ENCODE peak calls at places on chromosomes 13 and 19, in eight cellular contexts. One of them, this sample, is unnamed.
A peak's percentile ranks its signal among the peaks of the same experiment; 100 is the strongest.

GRCh38 chr13:90416938-90417337 is 930.5 kb upstream of the MIR17HG start:
- DNase-seq in left ventricle myocardium inferior: no peak
- DNase-seq in fibroblast of mammary gland: no peak
- DNase-seq in HL-60: no peak
- DNase-seq in AG09309: no peak
- DNase-seq in CD8-positive, alpha-beta memory T cell: no peak
- DNase-seq in fibroblast of lung: peak; percentile 51
- DNase-seq in lower lobe of right lung: no peak
- DNase-seq in this sample: no peak

GRCh38 chr19:56837004-56837403 is 3.5 kb downstream of the PEG3 start:
- DNase-seq in CD8-positive, alpha-beta memory T cell: no peak
- DNase-seq in fibroblast of mammary gland: no peak
- DNase-seq in HL-60: peak; percentile 6
- DNase-seq in AG09309: no peak
- DNase-seq in lower lobe of right lung: no peak
- DNase-seq in fibroblast of lung: no peak
- DNase-seq in left ventricle myocardium inferior: no peak
- DNase-seq in this sample: no peak

GRCh38 chr19:15810335-15810734 is 5.1 kb downstream of the OR10H1 start:
- DNase-seq in fibroblast of mammary gland: peak; percentile 0
- DNase-seq in lower lobe of right lung: no peak
- DNase-seq in fibroblast of lung: no peak
- DNase-seq in AG09309: no peak
- DNase-seq in CD8-positive, alpha-beta memory T cell: no peak
- DNase-seq in left ventricle myocardium inferior: no peak
- DNase-seq in HL-60: peak; percentile 1
- DNase-seq in this sample: no peak

GRCh38 chr13:73544175-73544574 is 485.4 kb downstream of the KLF5 start:
- DNase-seq in lower lobe of right lung: no peak
- DNase-seq in AG09309: no peak
- DNase-seq in HL-60: no peak
- DNase-seq in left ventricle myocardium inferior: no peak
- DNase-seq in fibroblast of mammary gland: no peak
- DNase-seq in CD8-positive, alpha-beta memory T cell: no peak
- DNase-seq in fibroblast of lung: no peak
- DNase-seq in this sample: no peak

GRCh38 chr13:79037197-79037596 is 368.9 kb downstream of the RBM26 start:
- DNase-seq in fibroblast of lung: no peak
- DNase-seq in lower lobe of right lung: no peak
- DNase-seq in fibroblast of mammary gland: no peak
- DNase-seq in CD8-positive, alpha-beta memory T cell: no peak
- DNase-seq in HL-60: no peak
- DNase-seq in AG09309: no peak
- DNase-seq in left ventricle myocardium inferior: no peak
- DNase-seq in this sample: no peak

GRCh38 chr13:113546571-113547247 is 37.8 kb upstream of the TFDP1 start:
- DNase-seq in HL-60: no peak
- DNase-seq in fibroblast of mammary gland: peak; percentile 40
- DNase-seq in left ventricle myocardium inferior: peak; percentile 58
- DNase-seq in fibroblast of lung: no peak
- DNase-seq in AG09309: no peak
- DNase-seq in CD8-positive, alpha-beta memory T cell: no peak
- DNase-seq in lower lobe of right lung: peak; percentile 36
- DNase-seq in this sample: no peak

GRCh38 chr13:91297503-91297902 is 50.0 kb upstream of the MIR17HG start:
- DNase-seq in fibroblast of lung: no peak
- DNase-seq in HL-60: no peak
- DNase-seq in fibroblast of mammary gland: no peak
- DNase-seq in left ventricle myocardium inferior: no peak
- DNase-seq in CD8-positive, alpha-beta memory T cell: no peak
- DNase-seq in AG09309: no peak
- DNase-seq in lower lobe of right lung: no peak
- DNase-seq in this sample: no peak

GRCh38 chr13:25232937-25233515 is 54.3 kb downstream of the MTMR6 start:
- DNase-seq in left ventricle myocardium inferior: no peak
- DNase-seq in AG09309: peak; percentile 2
- DNase-seq in fibroblast of lung: peak; percentile 6
- DNase-seq in HL-60: peak; percentile 6
- DNase-seq in fibroblast of mammary gland: peak; percentile 47
- DNase-seq in CD8-positive, alpha-beta memory T cell: no peak
- DNase-seq in lower lobe of right lung: no peak
- DNase-seq in this sample: peak; percentile 35

DNA sequence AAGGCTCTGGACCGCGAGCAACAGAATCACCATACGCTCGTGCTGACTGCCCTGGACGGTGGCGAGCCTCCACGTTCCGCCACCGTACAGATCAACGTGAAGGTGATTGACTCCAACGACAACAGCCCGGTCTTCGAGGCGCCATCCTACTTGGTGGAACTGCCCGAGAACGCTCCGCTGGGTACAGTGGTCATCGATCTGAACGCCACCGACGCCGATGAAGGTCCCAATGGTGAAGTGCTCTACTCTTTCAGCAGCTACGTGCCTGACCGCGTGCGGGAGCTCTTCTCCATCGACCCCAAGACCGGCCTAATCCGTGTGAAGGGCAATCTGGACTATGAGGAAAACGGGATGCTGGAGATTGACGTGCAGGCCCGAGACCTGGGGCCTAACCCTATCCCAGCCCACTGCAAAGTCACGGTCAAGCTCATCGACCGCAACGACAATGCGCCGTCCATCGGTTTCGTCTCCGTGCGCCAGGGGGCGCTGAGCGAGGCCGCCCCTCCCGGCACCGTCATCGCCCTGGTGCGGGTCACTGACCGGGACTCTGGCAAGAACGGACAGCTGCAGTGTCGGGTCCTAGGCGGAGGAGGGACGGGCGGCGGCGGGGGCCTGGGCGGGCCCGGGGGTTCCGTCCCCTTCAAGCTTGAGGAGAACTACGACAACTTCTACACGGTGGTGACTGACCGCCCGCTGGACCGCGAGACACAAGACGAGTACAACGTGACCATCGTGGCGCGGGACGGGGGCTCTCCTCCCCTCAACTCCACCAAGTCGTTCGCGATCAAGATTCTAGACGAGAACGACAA is 1.8 kb downstream of the PCDH17 start:
- DNase-seq in CD8-positive, alpha-beta memory T cell: no peak
- DNase-seq in HL-60: no peak
- DNase-seq in AG09309: no peak
- DNase-seq in left ventricle myocardium inferior: peak; percentile 77
- DNase-seq in fibroblast of mammary gland: no peak
- DNase-seq in fibroblast of lung: peak; percentile 50
- DNase-seq in lower lobe of right lung: peak; percentile 62
- DNase-seq in this sample: no peak
- H3K4me3 ChIP-seq in CD8-positive, alpha-beta memory T cell: no peak overlapping the region
- H3K4me3 ChIP-seq in HL-60: no peak overlapping the region
- H3K4me3 ChIP-seq in AG09309: no peak overlapping the region
- H3K4me3 ChIP-seq in left ventricle myocardium inferior: peak overlapping the region; percentile 74
- H3K4me3 ChIP-seq in fibroblast of mammary gland: no peak overlapping the region
- H3K4me3 ChIP-seq in fibroblast of lung: no peak overlapping the region
- H3K4me3 ChIP-seq in lower lobe of right lung: peak overlapping the region; percentile 62
- H3K4me3 ChIP-seq in this sample: no peak overlapping the region

GRCh38 chr19:38229585-38230073 is 5.6 kb upstream of the DPF1 start:
- DNase-seq in left ventricle myocardium inferior: peak; percentile 56
- DNase-seq in CD8-positive, alpha-beta memory T cell: peak; percentile 35
- DNase-seq in fibroblast of mammary gland: peak; percentile 77
- DNase-seq in lower lobe of right lung: no peak
- DNase-seq in HL-60: no peak
- DNase-seq in fibroblast of lung: peak; percentile 86
- DNase-seq in AG09309: peak; percentile 38
- DNase-seq in this sample: peak; percentile 39

GRCh38 chr19:38231918-38232317 is 7.9 kb upstream of the DPF1 start:
- DNase-seq in fibroblast of lung: no peak
- DNase-seq in left ventricle myocardium inferior: no peak
- DNase-seq in fibroblast of mammary gland: no peak
- DNase-seq in AG09309: no peak
- DNase-seq in HL-60: no peak
- DNase-seq in lower lobe of right lung: no peak
- DNase-seq in CD8-positive, alpha-beta memory T cell: no peak
- DNase-seq in this sample: no peak

GRCh38 chr19:38227272-38228004 is 3.4 kb upstream of the DPF1 start:
- DNase-seq in lower lobe of right lung: no peak
- DNase-seq in CD8-positive, alpha-beta memory T cell: no peak
- DNase-seq in AG09309: no peak
- DNase-seq in fibroblast of lung: no peak
- DNase-seq in HL-60: no peak
- DNase-seq in fibroblast of mammary gland: no peak
- DNase-seq in left ventricle myocardium inferior: no peak
- DNase-seq in this sample: no peak

GRCh38 chr19:38228005-38228377 is 4.0 kb upstream of the DPF1 start:
- DNase-seq in CD8-positive, alpha-beta memory T cell: no peak
- DNase-seq in HL-60: no peak
- DNase-seq in lower lobe of right lung: no peak
- DNase-seq in left ventricle myocardium inferior: no peak
- DNase-seq in AG09309: no peak
- DNase-seq in fibroblast of lung: no peak
- DNase-seq in fibroblast of mammary gland: no peak
- DNase-seq in this sample: no peak

DNA sequence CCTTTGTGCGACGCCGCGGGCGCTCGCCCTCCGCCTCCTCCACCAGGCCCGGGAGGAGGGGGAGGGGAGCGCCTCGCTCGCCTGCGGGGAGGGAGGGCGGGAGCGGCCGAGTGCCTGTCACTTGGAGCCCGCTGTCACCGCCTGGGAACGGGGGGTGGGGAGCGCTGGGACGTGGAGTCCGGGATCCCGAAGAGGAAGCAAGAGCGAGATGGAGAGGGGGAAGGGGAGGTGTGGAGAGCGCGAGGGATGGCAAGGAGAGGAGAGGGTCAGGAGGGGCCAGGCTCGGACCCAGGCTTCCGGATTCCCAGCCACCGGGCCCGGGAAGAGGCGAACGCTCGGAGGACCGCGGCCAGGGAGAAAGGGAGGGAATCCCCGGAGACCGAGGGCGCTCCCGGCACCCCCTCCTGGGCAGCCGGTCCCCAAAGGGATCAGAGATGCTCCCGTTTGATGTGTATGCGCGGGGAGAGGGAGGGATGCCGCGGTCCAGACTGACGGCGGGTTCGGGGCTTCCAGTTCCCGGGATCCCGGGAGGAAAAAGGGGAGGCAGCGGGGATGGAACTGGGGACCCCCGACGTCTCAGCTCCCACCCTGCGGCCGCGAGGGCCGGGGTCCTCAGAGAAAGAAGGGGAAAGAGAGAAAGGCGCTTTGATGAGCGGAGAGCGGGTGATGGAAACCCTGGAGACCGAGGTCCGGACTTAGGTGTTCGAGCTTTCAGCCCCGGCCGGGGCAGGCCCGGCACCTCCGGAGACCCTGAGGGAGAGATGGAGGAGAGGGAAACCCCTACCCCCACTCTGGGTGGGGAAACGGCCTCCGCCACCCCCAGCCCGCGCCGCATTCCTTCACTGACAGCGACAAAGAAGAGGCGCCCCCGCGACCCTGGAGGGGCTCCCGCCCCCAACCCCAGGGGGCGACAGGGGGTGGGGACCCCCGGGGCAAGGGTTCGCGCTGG is 4.7 kb upstream of the DPF1 start:
- DNase-seq in fibroblast of mammary gland: no peak
- DNase-seq in HL-60: no peak
- DNase-seq in AG09309: no peak
- DNase-seq in fibroblast of lung: no peak
- DNase-seq in CD8-positive, alpha-beta memory T cell: no peak
- DNase-seq in left ventricle myocardium inferior: no peak
- DNase-seq in lower lobe of right lung: no peak
- DNase-seq in this sample: no peak
- H3K4me3 ChIP-seq in fibroblast of mammary gland: peak overlapping the region; percentile 46
- H3K4me3 ChIP-seq in HL-60: no peak overlapping the region
- H3K4me3 ChIP-seq in AG09309: peak overlapping the region; percentile 60
- H3K4me3 ChIP-seq in fibroblast of lung: peak overlapping the region; percentile 55
- H3K4me3 ChIP-seq in CD8-positive, alpha-beta memory T cell: no peak overlapping the region
- H3K4me3 ChIP-seq in left ventricle myocardium inferior: peak overlapping the region; percentile 54
- H3K4me3 ChIP-seq in lower lobe of right lung: no peak overlapping the region
- H3K4me3 ChIP-seq in this sample: no peak overlapping the region

DNA sequence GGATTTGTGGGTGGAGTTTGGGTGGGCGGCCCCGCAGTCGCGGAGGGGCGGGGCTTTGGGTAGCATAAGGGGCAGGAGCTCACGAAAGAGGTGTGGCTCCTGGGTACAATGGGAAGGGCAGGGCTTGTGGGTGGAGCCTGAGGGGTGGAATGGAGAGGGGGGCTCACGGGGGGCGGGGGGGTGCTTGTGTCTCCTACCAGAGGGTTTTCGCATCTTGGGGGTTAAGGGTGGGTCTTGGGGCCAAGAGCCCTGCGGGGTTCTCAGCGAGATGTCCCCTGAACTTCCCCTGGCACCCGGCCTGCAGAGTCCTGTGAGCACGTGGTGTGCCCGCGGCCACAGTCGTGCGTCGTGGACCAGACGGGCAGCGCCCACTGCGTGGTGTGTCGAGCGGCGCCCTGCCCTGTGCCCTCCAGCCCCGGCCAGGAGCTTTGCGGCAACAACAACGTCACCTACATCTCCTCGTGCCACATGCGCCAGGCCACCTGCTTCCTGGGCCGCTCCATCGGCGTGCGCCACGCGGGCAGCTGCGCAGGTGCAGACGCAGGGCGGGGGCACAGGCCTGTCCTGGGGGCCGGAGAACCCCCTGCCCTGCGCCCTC is 4.9 kb downstream of the FSTL3 start:
- DNase-seq in CD8-positive, alpha-beta memory T cell: no peak
- DNase-seq in AG09309: peak; percentile 40
- DNase-seq in fibroblast of mammary gland: no peak
- DNase-seq in lower lobe of right lung: peak; percentile 92
- DNase-seq in left ventricle myocardium inferior: peak; percentile 55
- DNase-seq in HL-60: peak; percentile 93
- DNase-seq in fibroblast of lung: no peak
- DNase-seq in this sample: peak; percentile 89
- H3K4me3 ChIP-seq in CD8-positive, alpha-beta memory T cell: peak overlapping the region; percentile 77
- H3K4me3 ChIP-seq in AG09309: peak overlapping the region; percentile 48
- H3K4me3 ChIP-seq in fibroblast of mammary gland: no peak overlapping the region
- H3K4me3 ChIP-seq in lower lobe of right lung: peak overlapping the region; percentile 67
- H3K4me3 ChIP-seq in left ventricle myocardium inferior: peak overlapping the region; percentile 90
- H3K4me3 ChIP-seq in HL-60: peak overlapping the region; percentile 50
- H3K4me3 ChIP-seq in fibroblast of lung: peak overlapping the region; percentile 61
- H3K4me3 ChIP-seq in this sample: no peak overlapping the region

GRCh38 chr13:80341771-80342271 is 895 bp upstream of the SPRY2 start:
- DNase-seq in AG09309: no peak
- DNase-seq in CD8-positive, alpha-beta memory T cell: no peak
- DNase-seq in HL-60: no peak
- DNase-seq in fibroblast of mammary gland: peak; percentile 48
- DNase-seq in lower lobe of right lung: peak; percentile 76
- DNase-seq in fibroblast of lung: peak; percentile 68
- DNase-seq in left ventricle myocardium inferior: peak; percentile 66
- DNase-seq in this sample: no peak
- H3K4me3 ChIP-seq in AG09309: peak overlapping the region; percentile 89
- H3K4me3 ChIP-seq in CD8-positive, alpha-beta memory T cell: no peak overlapping the region
- H3K4me3 ChIP-seq in HL-60: peak overlapping the region; percentile 88
- H3K4me3 ChIP-seq in fibroblast of mammary gland: peak overlapping the region; percentile 82
- H3K4me3 ChIP-seq in lower lobe of right lung: peak overlapping the region; percentile 73
- H3K4me3 ChIP-seq in fibroblast of lung: peak overlapping the region; percentile 92
- H3K4me3 ChIP-seq in left ventricle myocardium inferior: peak overlapping the region; percentile 97
- H3K4me3 ChIP-seq in this sample: no peak overlapping the region

GRCh38 chr19:4473708-4474503 is 1.8 kb downstream of the HDGFL2 start:
- DNase-seq in HL-60: no peak
- DNase-seq in CD8-positive, alpha-beta memory T cell: no peak
- DNase-seq in fibroblast of mammary gland: no peak
- DNase-seq in AG09309: no peak
- DNase-seq in left ventricle myocardium inferior: no peak
- DNase-seq in lower lobe of right lung: no peak
- DNase-seq in fibroblast of lung: peak; percentile 10
- DNase-seq in this sample: no peak
- H3K4me3 ChIP-seq in HL-60: no peak overlapping the region
- H3K4me3 ChIP-seq in CD8-positive, alpha-beta memory T cell: no peak overlapping the region
- H3K4me3 ChIP-seq in fibroblast of mammary gland: peak overlapping the region; percentile 72
- H3K4me3 ChIP-seq in AG09309: peak overlapping the region; percentile 78
- H3K4me3 ChIP-seq in left ventricle myocardium inferior: peak overlapping the region; percentile 98
- H3K4me3 ChIP-seq in lower lobe of right lung: no peak overlapping the region
- H3K4me3 ChIP-seq in fibroblast of lung: peak overlapping the region; percentile 86
- H3K4me3 ChIP-seq in this sample: no peak overlapping the region